ENCODE peak calls at places on chromosome 16, in six cellular contexts. One of them, this sample, is unnamed. For H3K36me3 and H3K4me1, the result is how much of the 10 kb centered on the place peaks cover.

GRCh38 chr16:81650982-81651562 is 128.0 kb upstream of the PLCG2 start:
- DNase-seq in heart right ventricle: peak
- DNase-seq in neural progenitor cell: peak
- DNase-seq in neuronal stem cell: peak
- DNase-seq in CD8-positive, alpha-beta memory T cell: no peak
- DNase-seq in PC-9: no peak
- DNase-seq in this sample: no peak

GRCh38 chr16:75104836-75105235 is 11.7 kb downstream of the LDHD start:
- DNase-seq in neural progenitor cell: no peak
- DNase-seq in neuronal stem cell: no peak
- DNase-seq in PC-9: no peak
- DNase-seq in heart right ventricle: no peak
- DNase-seq in CD8-positive, alpha-beta memory T cell: no peak
- DNase-seq in this sample: no peak

GRCh38 chr16:12395266-12395665 is 408.4 kb downstream of the CPPED1 start:
- DNase-seq in PC-9: no peak
- DNase-seq in heart right ventricle: no peak
- DNase-seq in neuronal stem cell: no peak
- DNase-seq in CD8-positive, alpha-beta memory T cell: no peak
- DNase-seq in neural progenitor cell: no peak
- DNase-seq in this sample: no peak

GRCh38 chr16:56580391-56581048 is 8.8 kb upstream of the MT3 start:
- DNase-seq in heart right ventricle: no peak
- DNase-seq in neuronal stem cell: no peak
- DNase-seq in PC-9: no peak
- DNase-seq in neural progenitor cell: no peak
- DNase-seq in CD8-positive, alpha-beta memory T cell: no peak
- DNase-seq in this sample: no peak

GRCh38 chr16:25012525-25012991 is 2.6 kb downstream of the ARHGAP17 start:
- DNase-seq in heart right ventricle: no peak
- DNase-seq in neuronal stem cell: no peak
- DNase-seq in CD8-positive, alpha-beta memory T cell: no peak
- DNase-seq in PC-9: peak
- DNase-seq in neural progenitor cell: no peak
- DNase-seq in this sample: peak

GRCh38 chr16:82464192-82464591 is 162.6 kb upstream of the CDH13 start:
- DNase-seq in PC-9: no peak
- DNase-seq in neuronal stem cell: no peak
- DNase-seq in CD8-positive, alpha-beta memory T cell: no peak
- DNase-seq in heart right ventricle: no peak
- DNase-seq in neural progenitor cell: no peak
- DNase-seq in this sample: no peak

GRCh38 chr16:8530756-8531155 is 59.6 kb downstream of the TMEM114 start:
- DNase-seq in CD8-positive, alpha-beta memory T cell: no peak
- DNase-seq in neuronal stem cell: no peak
- DNase-seq in heart right ventricle: no peak
- DNase-seq in neural progenitor cell: no peak
- DNase-seq in PC-9: no peak
- DNase-seq in this sample: no peak

GRCh38 chr16:30741461-30741914 is 6.7 kb upstream of the PHKG2 start:
- DNase-seq in PC-9: peak
- DNase-seq in neural progenitor cell: no peak
- DNase-seq in neuronal stem cell: no peak
- DNase-seq in heart right ventricle: no peak
- DNase-seq in CD8-positive, alpha-beta memory T cell: no peak
- DNase-seq in this sample: peak

GRCh38 chr16:24776486-24777220 is 47.2 kb downstream of the TNRC6A start:
- DNase-seq in heart right ventricle: peak
- DNase-seq in neural progenitor cell: no peak
- DNase-seq in neuronal stem cell: no peak
- DNase-seq in CD8-positive, alpha-beta memory T cell: no peak
- DNase-seq in PC-9: no peak
- DNase-seq in this sample: no peak

GRCh38 chr16:4214215-4214621 is 27.7 kb downstream of the SRL start:
- DNase-seq in heart right ventricle: no peak
- DNase-seq in PC-9: peak
- DNase-seq in neuronal stem cell: no peak
- DNase-seq in neural progenitor cell: no peak
- DNase-seq in CD8-positive, alpha-beta memory T cell: no peak
- DNase-seq in this sample: peak

GRCh38 chr16:23400387-23400930 is 52.5 kb downstream of the COG7 start:
- DNase-seq in heart right ventricle: no peak
- DNase-seq in CD8-positive, alpha-beta memory T cell: no peak
- DNase-seq in PC-9: no peak
- DNase-seq in neural progenitor cell: no peak
- DNase-seq in neuronal stem cell: no peak
- DNase-seq in this sample: no peak

GRCh38 chr16:10736926-10737625 is 6.6 kb upstream of the NUBP1 start:
- DNase-seq in neural progenitor cell: peak
- DNase-seq in neuronal stem cell: peak
- DNase-seq in CD8-positive, alpha-beta memory T cell: peak
- DNase-seq in heart right ventricle: peak
- DNase-seq in PC-9: peak
- DNase-seq in this sample: peak

GRCh38 chr16:62954144-62955032 is 918.1 kb upstream of the CDH8 start:
- DNase-seq in heart right ventricle: no peak
- DNase-seq in CD8-positive, alpha-beta memory T cell: no peak
- DNase-seq in PC-9: no peak
- DNase-seq in neuronal stem cell: peak
- DNase-seq in neural progenitor cell: peak
- DNase-seq in this sample: no peak

GRCh38 chr16:9148376-9149015 is 57.1 kb downstream of the HAPSTR1 start:
- DNase-seq in CD8-positive, alpha-beta memory T cell: no peak
- DNase-seq in heart right ventricle: no peak
- DNase-seq in PC-9: no peak
- DNase-seq in neuronal stem cell: no peak
- DNase-seq in neural progenitor cell: no peak
- DNase-seq in this sample: no peak

GRCh38 chr16:74661064-74661463 is 5.6 kb downstream of the RFWD3 start:
- DNase-seq in neuronal stem cell: no peak
- DNase-seq in neural progenitor cell: no peak
- DNase-seq in PC-9: no peak
- DNase-seq in heart right ventricle: no peak
- DNase-seq in CD8-positive, alpha-beta memory T cell: no peak
- DNase-seq in this sample: peak

GRCh38 chr16:17222756-17223411 is 247.9 kb downstream of the XYLT1 start:
- DNase-seq in PC-9: no peak
- DNase-seq in heart right ventricle: peak
- DNase-seq in neural progenitor cell: no peak
- DNase-seq in CD8-positive, alpha-beta memory T cell: no peak
- DNase-seq in neuronal stem cell: no peak
- DNase-seq in this sample: no peak

GRCh38 chr16:56748826-56749225 is 18.9 kb downstream of the NUP93 start:
- DNase-seq in neural progenitor cell: no peak
- DNase-seq in neuronal stem cell: no peak
- DNase-seq in PC-9: no peak
- DNase-seq in heart right ventricle: no peak
- DNase-seq in CD8-positive, alpha-beta memory T cell: no peak
- DNase-seq in this sample: no peak

GRCh38 chr16:10256855-10257641 is 74.8 kb upstream of the GRIN2A start:
- DNase-seq in heart right ventricle: peak
- DNase-seq in neural progenitor cell: peak
- DNase-seq in PC-9: no peak
- DNase-seq in CD8-positive, alpha-beta memory T cell: peak
- DNase-seq in neuronal stem cell: peak
- DNase-seq in this sample: peak

GRCh38 chr16:85234310-85235235 is 122.3 kb upstream of the CIBAR2 start:
- DNase-seq in heart right ventricle: peak
- DNase-seq in neural progenitor cell: peak
- DNase-seq in CD8-positive, alpha-beta memory T cell: no peak
- DNase-seq in neuronal stem cell: peak
- DNase-seq in PC-9: no peak
- DNase-seq in this sample: peak

GRCh38 chr16:26317885-26318284 is 626.1 kb downstream of the HS3ST4 start:
- DNase-seq in neural progenitor cell: no peak
- DNase-seq in CD8-positive, alpha-beta memory T cell: no peak
- DNase-seq in neuronal stem cell: no peak
- DNase-seq in heart right ventricle: no peak
- DNase-seq in PC-9: no peak
- DNase-seq in this sample: no peak
- H3K4me3 ChIP-seq in neural progenitor cell: no peak
- H3K4me3 ChIP-seq in CD8-positive, alpha-beta memory T cell: no peak
- H3K4me3 ChIP-seq in neuronal stem cell: no peak
- H3K4me3 ChIP-seq in heart right ventricle: no peak
- H3K4me3 ChIP-seq in PC-9: no peak
- H3K4me3 ChIP-seq in this sample: no peak

DNA sequence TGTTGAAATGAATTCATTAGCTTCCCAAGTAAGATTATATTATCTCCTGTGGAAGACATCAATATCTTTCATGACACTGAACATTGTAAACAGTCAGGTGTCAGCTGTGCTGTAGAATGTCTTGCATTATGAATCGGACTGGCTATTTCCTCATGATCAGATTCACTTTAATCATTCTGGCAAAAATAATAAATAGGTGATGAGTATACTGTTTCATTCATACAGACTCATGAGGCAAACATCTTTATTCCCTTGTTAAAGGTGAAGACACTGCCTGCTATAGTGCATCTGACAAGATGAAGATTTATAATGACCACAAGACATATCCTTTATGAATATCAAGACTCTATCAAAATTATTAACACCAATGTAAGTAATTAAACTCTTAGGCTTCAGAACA is 51.3 kb upstream of the ARL6IP1 start:
- DNase-seq in neural progenitor cell: no peak
- DNase-seq in CD8-positive, alpha-beta memory T cell: no peak
- DNase-seq in neuronal stem cell: no peak
- DNase-seq in heart right ventricle: no peak
- DNase-seq in PC-9: no peak
- DNase-seq in this sample: no peak
- H3K36me3 ChIP-seq in neural progenitor cell: under half
- H3K36me3 ChIP-seq in CD8-positive, alpha-beta memory T cell: under half
- H3K36me3 ChIP-seq in neuronal stem cell: half or more
- H3K36me3 ChIP-seq in heart right ventricle: under half
- H3K36me3 ChIP-seq in PC-9: under half
- H3K36me3 ChIP-seq in this sample: half or more

GRCh38 chr16:78100162-78100467 is 661 bp downstream of the WWOX start:
- DNase-seq in CD8-positive, alpha-beta memory T cell: no peak
- DNase-seq in heart right ventricle: no peak
- DNase-seq in PC-9: no peak
- DNase-seq in neuronal stem cell: no peak
- DNase-seq in neural progenitor cell: no peak
- DNase-seq in this sample: no peak
- H3K4me1 ChIP-seq in CD8-positive, alpha-beta memory T cell: under half
- H3K4me1 ChIP-seq in heart right ventricle: under half
- H3K4me1 ChIP-seq in PC-9: under half
- H3K4me1 ChIP-seq in neuronal stem cell: under half
- H3K4me1 ChIP-seq in neural progenitor cell: under half
- H3K4me1 ChIP-seq in this sample: under half

GRCh38 chr16:51149721-51150158 is 1.3 kb downstream of the SALL1 start:
- DNase-seq in heart right ventricle: no peak
- DNase-seq in neural progenitor cell: peak
- DNase-seq in neuronal stem cell: no peak
- DNase-seq in CD8-positive, alpha-beta memory T cell: no peak
- DNase-seq in PC-9: no peak
- DNase-seq in this sample: no peak
- H3K4me3 ChIP-seq in heart right ventricle: peak
- H3K4me3 ChIP-seq in neural progenitor cell: peak
- H3K4me3 ChIP-seq in neuronal stem cell: peak
- H3K4me3 ChIP-seq in CD8-positive, alpha-beta memory T cell: no peak
- H3K4me3 ChIP-seq in PC-9: no peak
- H3K4me3 ChIP-seq in this sample: peak

DNA sequence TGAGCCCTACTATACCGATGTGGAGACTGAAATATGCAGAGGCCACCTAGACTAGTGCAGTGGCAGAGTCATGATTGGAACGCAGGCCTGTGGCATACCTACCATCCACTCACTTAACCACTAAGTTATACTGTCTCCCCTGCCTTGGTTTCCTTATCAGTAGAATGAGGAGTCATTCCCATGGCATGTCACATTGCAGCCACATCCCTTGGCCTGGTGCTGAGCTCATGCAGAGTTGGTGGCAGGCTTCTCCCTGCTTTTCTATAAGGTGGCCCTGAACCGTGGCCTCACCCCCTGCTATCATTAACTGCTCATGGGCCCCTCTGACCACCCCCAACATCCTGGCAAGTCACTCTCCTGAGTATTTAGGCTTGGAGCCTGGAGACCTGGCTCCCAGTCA is 212.5 kb downstream of the KATNIP start:
- DNase-seq in heart right ventricle: no peak
- DNase-seq in CD8-positive, alpha-beta memory T cell: no peak
- DNase-seq in PC-9: peak
- DNase-seq in neural progenitor cell: no peak
- DNase-seq in neuronal stem cell: no peak
- DNase-seq in this sample: peak
- H3K36me3 ChIP-seq in heart right ventricle: under half
- H3K36me3 ChIP-seq in CD8-positive, alpha-beta memory T cell: under half
- H3K36me3 ChIP-seq in PC-9: under half
- H3K36me3 ChIP-seq in neural progenitor cell: under half
- H3K36me3 ChIP-seq in neuronal stem cell: under half
- H3K36me3 ChIP-seq in this sample: under half

GRCh38 chr16:53056528-53056881 is 1.7 kb downstream of the CHD9 start:
- DNase-seq in neuronal stem cell: no peak
- DNase-seq in CD8-positive, alpha-beta memory T cell: no peak
- DNase-seq in PC-9: no peak
- DNase-seq in neural progenitor cell: no peak
- DNase-seq in heart right ventricle: no peak
- DNase-seq in this sample: no peak
- H3K4me1 ChIP-seq in neuronal stem cell: under half
- H3K4me1 ChIP-seq in CD8-positive, alpha-beta memory T cell: under half
- H3K4me1 ChIP-seq in PC-9: under half
- H3K4me1 ChIP-seq in neural progenitor cell: under half
- H3K4me1 ChIP-seq in heart right ventricle: half or more
- H3K4me1 ChIP-seq in this sample: under half

GRCh38 chr16:997440-998051 is 16.0 kb downstream of the SOX8 start:
- DNase-seq in neural progenitor cell: peak
- DNase-seq in CD8-positive, alpha-beta memory T cell: peak
- DNase-seq in neuronal stem cell: no peak
- DNase-seq in PC-9: peak
- DNase-seq in heart right ventricle: peak
- DNase-seq in this sample: peak
- H3K4me3 ChIP-seq in neural progenitor cell: no peak
- H3K4me3 ChIP-seq in CD8-positive, alpha-beta memory T cell: peak
- H3K4me3 ChIP-seq in neuronal stem cell: no peak
- H3K4me3 ChIP-seq in PC-9: peak
- H3K4me3 ChIP-seq in heart right ventricle: peak
- H3K4me3 ChIP-seq in this sample: no peak

GRCh38 chr16:2771496-2772402 is 5.3 kb downstream of the ELOB start:
- DNase-seq in neuronal stem cell: no peak
- DNase-seq in CD8-positive, alpha-beta memory T cell: no peak
- DNase-seq in neural progenitor cell: no peak
- DNase-seq in PC-9: no peak
- DNase-seq in heart right ventricle: no peak
- DNase-seq in this sample: no peak
- H3K36me3 ChIP-seq in neuronal stem cell: half or more
- H3K36me3 ChIP-seq in CD8-positive, alpha-beta memory T cell: half or more
- H3K36me3 ChIP-seq in neural progenitor cell: under half
- H3K36me3 ChIP-seq in PC-9: under half
- H3K36me3 ChIP-seq in heart right ventricle: under half
- H3K36me3 ChIP-seq in this sample: half or more

DNA sequence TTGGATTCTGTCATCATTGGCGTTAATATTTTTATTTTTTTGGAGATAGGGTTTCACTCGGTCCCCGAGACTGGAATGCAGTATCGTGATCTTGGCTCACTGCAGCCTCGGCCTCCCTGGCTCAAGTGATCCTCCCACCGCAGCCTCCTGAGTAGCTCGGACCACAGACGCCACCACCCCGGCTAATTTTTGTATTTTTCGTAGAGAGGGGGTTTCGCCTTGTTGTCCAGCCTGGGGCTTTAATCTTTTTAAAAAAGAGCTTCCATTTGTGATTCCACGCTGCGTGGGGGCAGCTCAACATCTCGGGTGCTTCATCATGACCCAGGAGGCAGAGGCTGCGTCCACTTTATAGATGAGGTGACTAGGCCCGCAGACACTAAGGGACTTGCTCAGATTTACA is 1.5 kb downstream of the BANP start:
- DNase-seq in heart right ventricle: no peak
- DNase-seq in PC-9: peak
- DNase-seq in neural progenitor cell: no peak
- DNase-seq in neuronal stem cell: no peak
- DNase-seq in CD8-positive, alpha-beta memory T cell: no peak
- DNase-seq in this sample: no peak
- H3K4me1 ChIP-seq in heart right ventricle: half or more
- H3K4me1 ChIP-seq in PC-9: under half
- H3K4me1 ChIP-seq in neural progenitor cell: under half
- H3K4me1 ChIP-seq in neuronal stem cell: under half
- H3K4me1 ChIP-seq in CD8-positive, alpha-beta memory T cell: half or more
- H3K4me1 ChIP-seq in this sample: under half